ENCODE peak calls at places on chromosomes 7 and 10, in nine cellular contexts. F is stimulated activated effector memory CD8-positive, alpha-beta T cell treated with anti-CD3 and anti-CD28 coated beads, Interleukin-12 subunit alpha, Interleukin-12 subunit beta, amount 100 ng/mL, for 72 hours; B is PC-9; S is T-helper 9 cell; U is NCI-H2029; G is skeletal muscle cell; K is foreskin melanocyte; R is NCI-H446; A is Panc1. X is an unnamed sample.

GRCh38 chr7:79461660-79462059 is 8.2 kb upstream of the MAGI2 start:
- DNase-seq in G (no peak), A (no peak), B (no peak), F (no peak), U (no peak), K (no peak), R (no peak), S (no peak), X (no peak)

GRCh38 chr10:118276203-118276602 is 65.9 kb downstream of the FAM204A start:
- DNase-seq in U (no peak), B (no peak), K (no peak), S (no peak), G (no peak), A (no peak), R (no peak), F (no peak), X (no peak)

GRCh38 chr7:148953676-148954075 is 69.6 kb upstream of the EZH2 start:
- DNase-seq in U (no peak), B (no peak), S (no peak), K (no peak), R (no peak), G (no peak), A (no peak), F (no peak), X (no peak)

GRCh38 chr10:104406715-104407517 is 53.3 kb downstream of the CFAP58 start:
- DNase-seq in G (peak), S (no peak), A (peak), U (no peak), K (peak), F (no peak), B (no peak), R (peak), X (no peak)

GRCh38 chr10:77869626-77870420 is 56.7 kb downstream of the DLG5 start:
- DNase-seq in G (no peak), A (no peak), U (no peak), S (no peak), K (no peak), B (no peak), F (no peak), R (peak), X (no peak)

GRCh38 chr10:4931587-4931986 is 31.6 kb upstream of the AKR1C1 start:
- DNase-seq in F (no peak), K (no peak), A (no peak), S (no peak), U (no peak), R (no peak), G (no peak), B (peak), X (no peak)

GRCh38 chr10:107418411-107418810 is 253.9 kb upstream of the SORCS1 start:
- DNase-seq in U (no peak), A (no peak), S (no peak), G (no peak), B (no peak), K (no peak), F (no peak), R (no peak), X (no peak)

GRCh38 chr7:114786455-114786854 is 135.4 kb upstream of the MDFIC start:
- DNase-seq in S (no peak), R (no peak), K (no peak), A (no peak), U (no peak), F (no peak), G (no peak), B (no peak), X (no peak)

GRCh38 chr10:58644311-58644710 is 131.6 kb downstream of the BICC1 start:
- DNase-seq in A (no peak), G (no peak), B (no peak), S (no peak), F (no peak), K (no peak), R (no peak), U (no peak), X (no peak)

GRCh38 chr10:130882911-130883310 is 428.6 kb downstream of the TCERG1L start:
- DNase-seq in U (no peak), B (no peak), R (no peak), S (no peak), A (no peak), F (no peak), G (no peak), K (no peak), X (no peak)

GRCh38 chr10:11782793-11783557 is 40.2 kb upstream of the PROSER2 start:
- DNase-seq in R (peak), U (no peak), S (no peak), K (peak), G (no peak), F (no peak), A (peak), B (peak), X (peak)

GRCh38 chr10:99540673-99541531 is 8.2 kb downstream of the NKX2-3 start:
- DNase-seq in B (peak), A (no peak), U (no peak), G (no peak), R (no peak), K (no peak), F (no peak), S (no peak), X (no peak)

GRCh38 chr10:89389254-89389653 is 3.2 kb upstream of the IFIT1 start:
- DNase-seq in B (no peak), A (no peak), U (no peak), K (no peak), F (no peak), R (no peak), S (no peak), G (no peak), X (no peak)

GRCh38 chr10:25632802-25633201 is 301.2 kb upstream of the MYO3A start:
- DNase-seq in S (no peak), G (no peak), B (no peak), K (no peak), F (no peak), A (no peak), R (no peak), U (no peak), X (no peak)

GRCh38 chr10:90424730-90425129 is 433.1 kb downstream of the HTR7 start:
- DNase-seq in G (no peak), S (no peak), U (no peak), A (no peak), F (no peak), B (no peak), R (no peak), K (no peak), X (no peak)

GRCh38 chr7:55096318-55096717 is 77.5 kb downstream of the EGFR start:
- DNase-seq in K (no peak), F (no peak), S (no peak), G (no peak), A (no peak), U (no peak), R (no peak), B (no peak), X (no peak)

GRCh38 chr10:12656518-12657142 is 307.3 kb downstream of the CAMK1D start:
- DNase-seq in F (no peak), G (peak), R (peak), K (peak), U (peak), B (no peak), S (no peak), A (peak), X (peak)

GRCh38 chr7:128378637-128379036 is 17.1 kb upstream of the PRRT4 start:
- DNase-seq in S (no peak), K (no peak), R (no peak), F (no peak), B (no peak), U (no peak), A (no peak), G (no peak), X (no peak)

GRCh38 chr10:329361-330099 is 194.3 kb downstream of the ZMYND11 start:
- DNase-seq in A (peak), G (peak), S (no peak), F (peak), B (peak), K (no peak), R (peak), U (peak), X (no peak)

GRCh38 chr10:4013651-4014085 is 228.7 kb upstream of the KLF6 start:
- DNase-seq in U (peak), F (peak), B (no peak), R (peak), K (no peak), G (no peak), S (no peak), A (no peak), X (no peak)

GRCh38 chr10:106043833-106044232 is 1120.7 kb downstream of the SORCS1 start:
- DNase-seq in U (no peak), G (peak), S (no peak), F (no peak), K (no peak), R (no peak), A (no peak), B (no peak), X (no peak)

GRCh38 chr7:120554960-120555571 is 282.1 kb downstream of the KCND2 start:
- DNase-seq in B (peak), S (no peak), A (peak), G (peak), K (peak), F (no peak), U (peak), R (peak), X (peak)

GRCh38 chr7:101066141-101066857 is 19.0 kb upstream of the TRIM56 start:
- DNase-seq in G (peak), B (no peak), R (no peak), A (no peak), K (no peak), U (no peak), S (no peak), F (no peak), X (no peak)

GRCh38 chr7:120609136-120609753 is 248.7 kb downstream of the TSPAN12 start:
- DNase-seq in B (no peak), S (no peak), U (no peak), A (no peak), F (no peak), G (no peak), R (peak), K (no peak), X (no peak)

GRCh38 chr7:70810558-70811139 is 321.3 kb upstream of the GALNT17 start:
- DNase-seq in G (no peak), R (no peak), S (no peak), U (no peak), F (no peak), A (no peak), B (no peak), K (no peak), X (no peak)

GRCh38 chr7:150520145-150520544 is 5.5 kb downstream of the GIMAP7 start:
- DNase-seq in K (no peak), F (peak), B (no peak), A (no peak), U (no peak), R (no peak), S (no peak), G (no peak), X (no peak)

GRCh38 chr10:55263327-55263726 is 462.3 kb upstream of the PCDH15 start:
- DNase-seq in K (no peak), A (no peak), G (no peak), S (no peak), F (no peak), B (no peak), U (no peak), R (no peak), X (no peak)

GRCh38 chr10:125375210-125375609 is 214.8 kb upstream of the CTBP2 start:
- DNase-seq in U (no peak), K (no peak), A (no peak), F (no peak), G (no peak), R (no peak), S (no peak), B (peak), X (no peak)

GRCh38 chr7:142196066-142196840 is 61.6 kb downstream of the PRSS58 start:
- DNase-seq in A (no peak), R (no peak), S (no peak), B (no peak), F (no peak), U (no peak), G (no peak), K (no peak), X (no peak)

GRCh38 chr10:69456880-69457693 is 5.8 kb downstream of the TSPAN15 start:
- DNase-seq in F (no peak), S (no peak), R (no peak), G (no peak), U (no peak), K (no peak), B (peak), A (no peak), X (no peak)

GRCh38 chr10:54009672-54010071 is 791.4 kb downstream of the PCDH15 start:
- DNase-seq in U (no peak), B (no peak), K (no peak), S (no peak), A (no peak), F (no peak), G (no peak), R (no peak), X (no peak)

GRCh38 chr10:72095195-72095594 is 6.8 kb upstream of the SPOCK2 start:
- DNase-seq in K (no peak), A (no peak), G (no peak), R (no peak), S (no peak), F (no peak), U (no peak), B (no peak), X (no peak)